ENCODE peak calls at places on chromosomes 12 and 14, in four cellular contexts. X, I, K and R are unnamed samples.

GRCh38 chr14:101076451-101077220 is 173.1 kb upstream of the RTL1 start:
- DNase-seq in X (no peak), I (no peak), K (no peak), R (no peak)

GRCh38 chr12:59372971-59373370 is 222.9 kb upstream of the SLC16A7 start:
- DNase-seq in X (no peak), I (peak), K (peak), R (peak)

GRCh38 chr12:26937443-26937862 is 328 bp downstream of the INTS13 start:
- DNase-seq in X (no peak), I (no peak), K (no peak), R (no peak)

GRCh38 chr14:55152052-55152753 is 23.2 kb downstream of the LGALS3 start:
- DNase-seq in X (no peak), I (peak), K (no peak), R (no peak)

GRCh38 chr14:23186913-23187654 is 3.6 kb upstream of the SLC7A8 start:
- DNase-seq in X (no peak), I (peak), K (peak), R (no peak)

GRCh38 chr12:124705545-124706138 is 138.2 kb upstream of the NCOR2 start:
- DNase-seq in X (no peak), I (no peak), K (no peak), R (no peak)

GRCh38 chr12:92927436-92928116 is 1.5 kb downstream of the EEA1 start:
- DNase-seq in X (no peak), I (peak), K (peak), R (no peak)

GRCh38 chr14:100788517-100789365 is 37.2 kb upstream of the MEG3 start:
- DNase-seq in X (no peak), I (no peak), K (peak), R (no peak)

GRCh38 chr12:107670999-107671643 is 14.5 kb upstream of the PWP1 start:
- DNase-seq in X (no peak), I (peak), K (peak), R (peak)

GRCh38 chr14:72476657-72477499 is 417.0 kb downstream of the DPF3 start:
- DNase-seq in X (no peak), I (peak), K (peak), R (peak)

GRCh38 chr14:50432131-50432530 is 35.5 kb upstream of the CDKL1 start:
- DNase-seq in X (no peak), I (no peak), K (no peak), R (no peak)

GRCh38 chr12:93621986-93622385 is 49.5 kb downstream of the SOCS2 start:
- DNase-seq in X (no peak), I (peak), K (no peak), R (no peak)

GRCh38 chr14:73753887-73754880 is 40.0 kb upstream of the PNMA1 start:
- DNase-seq in X (no peak), I (no peak), K (no peak), R (peak)

GRCh38 chr14:62696969-62697328 is 348.3 kb downstream of the KCNH5 start:
- DNase-seq in X (no peak), I (no peak), K (no peak), R (no peak)

GRCh38 chr14:62691613-62692489 is 353.4 kb downstream of the KCNH5 start:
- DNase-seq in X (no peak), I (peak), K (peak), R (no peak)

GRCh38 chr14:62692490-62693106 is 352.7 kb downstream of the KCNH5 start:
- DNase-seq in X (no peak), I (peak), K (no peak), R (no peak)

GRCh38 chr14:62694075-62694474 is 351.2 kb downstream of the KCNH5 start:
- DNase-seq in X (no peak), I (peak), K (no peak), R (no peak)

DNA sequence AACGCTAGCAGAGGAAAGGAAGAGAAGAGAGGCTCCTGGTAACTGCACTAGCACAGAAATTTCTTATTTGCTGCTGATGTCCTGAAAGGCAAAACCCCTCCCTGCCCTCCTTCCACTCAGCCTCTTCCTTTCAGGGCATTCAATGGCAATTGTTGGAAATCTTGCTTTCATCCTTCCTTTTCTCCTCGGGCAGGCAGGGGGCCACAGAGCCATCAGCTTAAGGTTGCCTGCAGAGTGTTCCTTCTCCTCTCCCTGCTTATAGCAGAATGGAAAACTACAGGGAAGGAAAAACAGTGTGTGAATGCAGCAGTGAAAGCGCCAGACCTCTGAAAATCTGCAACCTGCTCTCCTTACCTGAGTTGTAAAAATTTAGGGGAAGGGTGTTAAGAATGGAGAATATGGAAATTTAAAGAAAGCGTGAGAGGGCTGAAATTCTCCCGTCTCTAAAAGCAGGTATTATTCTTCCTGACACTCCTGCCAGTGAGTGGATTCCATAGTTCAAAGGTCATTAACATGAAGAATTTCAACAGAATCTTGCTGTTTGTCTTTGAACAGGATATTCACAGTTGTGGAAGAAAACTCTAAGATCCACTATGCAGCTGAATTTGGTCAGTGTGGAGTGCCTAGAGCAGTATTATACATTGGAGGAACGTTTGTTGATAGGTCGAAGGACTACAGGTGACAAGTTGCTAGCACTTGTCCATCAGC is 348.8 kb downstream of the KCNH5 start:
- DNase-seq in X (peak), I (no peak), K (peak), R (peak)
- H2BK120ac ChIP-seq in X (no peak), I (peak), K (peak), R (no peak)

GRCh38 chr12:54579696-54580333 is 8.6 kb downstream of the PPP1R1A start:
- DNase-seq in X (peak), I (peak), K (peak), R (peak)
- H3K9ac ChIP-seq in X (no peak), I (no peak), K (peak), R (no peak)

DNA sequence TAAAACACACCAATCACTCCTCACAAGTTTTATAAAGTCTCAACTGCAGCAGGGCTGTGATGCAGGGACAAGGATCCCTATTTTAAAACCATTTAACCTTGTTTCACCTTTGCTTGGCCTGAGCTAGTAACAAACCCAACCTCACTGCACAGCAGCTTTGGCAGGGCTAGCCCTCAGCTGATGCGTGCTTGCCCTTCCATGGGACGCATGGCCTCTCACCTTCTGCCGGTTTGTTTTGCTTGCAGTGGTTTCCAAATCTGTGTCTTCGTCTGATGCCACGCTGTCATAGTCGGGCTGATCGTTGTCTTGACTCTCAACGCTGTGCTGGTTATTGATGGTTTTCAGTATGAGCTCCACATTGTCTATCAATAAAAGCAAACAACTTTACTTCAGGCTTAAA is 43.3 kb downstream of the GIT2 start:
- DNase-seq in X (no peak), I (no peak), K (no peak), R (no peak)
- H2AK5ac ChIP-seq in X (no peak), I (peak), K (no peak), R (no peak)

GRCh38 chr12:56224102-56224701 is at the start of gene NABP2:
- DNase-seq in X (peak), I (peak), K (peak), R (peak)

GRCh38 chr12:56221233-56221756 is 427 bp downstream of the RNF41 start:
- DNase-seq in X (peak), I (peak), K (peak), R (peak)

GRCh38 chr12:56223571-56224101 is 506 bp upstream of the NABP2 start:
- DNase-seq in X (no peak), I (no peak), K (no peak), R (no peak)

GRCh38 chr12:56221757-56222530 is at the start of gene RNF41:
- DNase-seq in X (peak), I (peak), K (peak), R (peak)

GRCh38 chr12:56222531-56222895 is 791 bp upstream of the RNF41 start:
- DNase-seq in X (no peak), I (no peak), K (no peak), R (no peak)
- H2BK120ac ChIP-seq in X (no peak), I (peak), K (no peak), R (no peak)

GRCh38 chr12:69835048-69835447 is 10.0 kb downstream of the MYRFL start:
- DNase-seq in X (no peak), I (no peak), K (no peak), R (no peak)
- H3K9ac ChIP-seq in X (no peak), I (no peak), K (no peak), R (no peak)